ENCODE peak calls at places on chromosomes 11 and 22, in six cellular contexts. One of them, this sample, is unnamed. For H3K9me2, the result is how much of the 10 kb centered on the place peaks cover.

GRCh38 chr11:10900686-10901415 is 43.0 kb upstream of the ZBED5 start:
- DNase-seq in PC-3: peak
- DNase-seq in OCI-LY7: no peak
- DNase-seq in hepatocyte: no peak
- DNase-seq in GM23248: peak
- DNase-seq in GM23338: no peak
- DNase-seq in this sample: no peak

GRCh38 chr22:27785818-27786217 is 15.7 kb downstream of the MN1 start:
- DNase-seq in OCI-LY7: no peak
- DNase-seq in hepatocyte: no peak
- DNase-seq in PC-3: no peak
- DNase-seq in GM23338: no peak
- DNase-seq in GM23248: no peak
- DNase-seq in this sample: no peak

GRCh38 chr11:106875013-106875412 is 143.3 kb downstream of the GUCY1A2 start:
- DNase-seq in hepatocyte: no peak
- DNase-seq in PC-3: peak
- DNase-seq in OCI-LY7: no peak
- DNase-seq in GM23248: peak
- DNase-seq in GM23338: no peak
- DNase-seq in this sample: no peak

GRCh38 chr11:74626130-74626529 is 33.7 kb downstream of the POLD3 start:
- DNase-seq in hepatocyte: no peak
- DNase-seq in GM23248: no peak
- DNase-seq in PC-3: no peak
- DNase-seq in GM23338: no peak
- DNase-seq in OCI-LY7: no peak
- DNase-seq in this sample: no peak

GRCh38 chr22:37330200-37331033 is 48.1 kb downstream of the CYTH4 start:
- DNase-seq in OCI-LY7: peak
- DNase-seq in hepatocyte: peak
- DNase-seq in GM23248: peak
- DNase-seq in PC-3: peak
- DNase-seq in GM23338: peak
- DNase-seq in this sample: peak

GRCh38 chr11:112655386-112655785 is 305.8 kb upstream of the NCAM1 start:
- DNase-seq in GM23338: no peak
- DNase-seq in hepatocyte: peak
- DNase-seq in OCI-LY7: no peak
- DNase-seq in PC-3: no peak
- DNase-seq in GM23248: peak
- DNase-seq in this sample: no peak

GRCh38 chr11:112212710-112213109 is 13.5 kb upstream of the PTS start:
- DNase-seq in GM23338: no peak
- DNase-seq in GM23248: no peak
- DNase-seq in OCI-LY7: no peak
- DNase-seq in hepatocyte: peak
- DNase-seq in PC-3: peak
- DNase-seq in this sample: no peak

GRCh38 chr22:24076091-24076867 is 65.2 kb downstream of the CABIN1 start:
- DNase-seq in PC-3: peak
- DNase-seq in GM23338: no peak
- DNase-seq in GM23248: peak
- DNase-seq in hepatocyte: no peak
- DNase-seq in OCI-LY7: no peak
- DNase-seq in this sample: no peak

GRCh38 chr11:123833095-123833494 is 26.9 kb upstream of the OR6M1 start:
- DNase-seq in GM23338: no peak
- DNase-seq in PC-3: peak
- DNase-seq in hepatocyte: no peak
- DNase-seq in OCI-LY7: no peak
- DNase-seq in GM23248: no peak
- DNase-seq in this sample: no peak

GRCh38 chr11:78654071-78654470 is 79.4 kb upstream of the NARS2 start:
- DNase-seq in OCI-LY7: no peak
- DNase-seq in PC-3: no peak
- DNase-seq in GM23248: no peak
- DNase-seq in GM23338: peak
- DNase-seq in hepatocyte: no peak
- DNase-seq in this sample: no peak

GRCh38 chr11:19723572-19724342 is 11.1 kb downstream of the NAV2 start:
- DNase-seq in OCI-LY7: no peak
- DNase-seq in hepatocyte: peak
- DNase-seq in GM23248: peak
- DNase-seq in PC-3: peak
- DNase-seq in GM23338: no peak
- DNase-seq in this sample: no peak

GRCh38 chr11:43582024-43582836 is 98.3 kb upstream of the HSD17B12 start:
- DNase-seq in GM23338: peak
- DNase-seq in OCI-LY7: no peak
- DNase-seq in GM23248: peak
- DNase-seq in hepatocyte: no peak
- DNase-seq in PC-3: no peak
- DNase-seq in this sample: no peak

GRCh38 chr11:43580735-43581369 is 99.7 kb upstream of the HSD17B12 start:
- DNase-seq in hepatocyte: no peak
- DNase-seq in OCI-LY7: no peak
- DNase-seq in PC-3: no peak
- DNase-seq in GM23338: peak
- DNase-seq in GM23248: peak
- DNase-seq in this sample: peak

GRCh38 chr11:43582837-43583462 is 97.6 kb upstream of the HSD17B12 start:
- DNase-seq in GM23248: peak
- DNase-seq in GM23338: peak
- DNase-seq in hepatocyte: no peak
- DNase-seq in OCI-LY7: no peak
- DNase-seq in PC-3: no peak
- DNase-seq in this sample: no peak

GRCh38 chr11:43579919-43580276 is 100.6 kb upstream of the HSD17B12 start:
- DNase-seq in OCI-LY7: no peak
- DNase-seq in hepatocyte: no peak
- DNase-seq in GM23338: peak
- DNase-seq in GM23248: no peak
- DNase-seq in PC-3: no peak
- DNase-seq in this sample: no peak

DNA sequence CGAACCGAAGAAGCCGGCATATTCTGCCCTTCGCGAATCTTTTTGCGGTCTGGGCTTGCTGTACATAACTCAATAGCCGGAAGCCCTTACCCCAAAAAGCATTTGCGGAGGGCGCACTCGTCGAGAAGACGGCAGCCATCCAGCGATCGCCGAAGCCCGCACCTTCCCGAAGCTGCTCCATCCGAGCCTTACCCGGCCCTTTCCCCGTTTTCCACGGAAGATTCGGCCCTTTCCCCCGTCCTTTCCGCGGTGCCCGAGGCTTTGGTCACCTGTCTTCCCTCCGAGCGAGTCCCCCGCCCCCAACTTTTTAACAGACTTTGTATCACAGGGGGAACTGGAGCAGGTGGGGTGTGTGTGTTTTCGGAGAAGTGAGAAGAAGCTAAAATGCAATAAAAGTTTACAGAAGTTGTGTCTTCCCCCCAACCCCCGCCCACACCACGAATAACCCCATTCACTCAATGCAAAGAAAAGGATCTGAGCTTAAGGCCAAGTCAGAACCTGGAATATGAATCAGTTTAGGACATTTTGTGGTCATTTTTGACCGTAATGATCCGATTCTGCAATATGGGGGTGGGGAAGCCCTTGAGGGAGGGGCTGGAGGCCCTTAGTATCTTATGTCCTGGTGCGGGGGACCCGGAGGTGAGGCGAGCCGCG is 99.0 kb upstream of the HSD17B12 start:
- DNase-seq in GM23338: no peak
- DNase-seq in GM23248: no peak
- DNase-seq in hepatocyte: no peak
- DNase-seq in OCI-LY7: no peak
- DNase-seq in PC-3: no peak
- DNase-seq in this sample: no peak
- H3K4me3 ChIP-seq in GM23338: peak
- H3K4me3 ChIP-seq in GM23248: peak
- H3K4me3 ChIP-seq in hepatocyte: no peak
- H3K4me3 ChIP-seq in OCI-LY7: no peak
- H3K4me3 ChIP-seq in PC-3: no peak
- H3K4me3 ChIP-seq in this sample: no peak

GRCh38 chr11:131851951-131852350 is 481.5 kb downstream of the NTM start:
- DNase-seq in GM23248: no peak
- DNase-seq in OCI-LY7: no peak
- DNase-seq in GM23338: no peak
- DNase-seq in hepatocyte: no peak
- DNase-seq in PC-3: no peak
- DNase-seq in this sample: no peak
- H3K9me2 ChIP-seq in GM23248: under half
- H3K9me2 ChIP-seq in OCI-LY7: under half
- H3K9me2 ChIP-seq in GM23338: under half
- H3K9me2 ChIP-seq in hepatocyte: under half
- H3K9me2 ChIP-seq in PC-3: under half
- H3K9me2 ChIP-seq in this sample: under half

GRCh38 chr11:14908214-14908880 is 16.3 kb upstream of the CYP2R1 start:
- DNase-seq in OCI-LY7: peak
- DNase-seq in GM23248: peak
- DNase-seq in GM23338: peak
- DNase-seq in PC-3: peak
- DNase-seq in hepatocyte: peak
- DNase-seq in this sample: peak
- H3K4me2 ChIP-seq in OCI-LY7: peak
- H3K4me2 ChIP-seq in GM23248: no peak
- H3K4me2 ChIP-seq in GM23338: no peak
- H3K4me2 ChIP-seq in PC-3: peak
- H3K4me2 ChIP-seq in hepatocyte: peak
- H3K4me2 ChIP-seq in this sample: no peak

GRCh38 chr11:119712459-119713360 is 16.3 kb downstream of the NECTIN1 start:
- DNase-seq in GM23248: no peak
- DNase-seq in hepatocyte: no peak
- DNase-seq in GM23338: no peak
- DNase-seq in OCI-LY7: no peak
- DNase-seq in PC-3: no peak
- DNase-seq in this sample: no peak
- H3K4me3 ChIP-seq in GM23248: no peak
- H3K4me3 ChIP-seq in hepatocyte: no peak
- H3K4me3 ChIP-seq in GM23338: no peak
- H3K4me3 ChIP-seq in OCI-LY7: no peak
- H3K4me3 ChIP-seq in PC-3: no peak
- H3K4me3 ChIP-seq in this sample: no peak

GRCh38 chr11:113839842-113840241 is 35.5 kb downstream of the USP28 start:
- DNase-seq in OCI-LY7: peak
- DNase-seq in GM23248: no peak
- DNase-seq in hepatocyte: no peak
- DNase-seq in PC-3: no peak
- DNase-seq in GM23338: no peak
- DNase-seq in this sample: no peak
- H3K9me2 ChIP-seq in OCI-LY7: under half
- H3K9me2 ChIP-seq in GM23248: under half
- H3K9me2 ChIP-seq in hepatocyte: under half
- H3K9me2 ChIP-seq in PC-3: under half
- H3K9me2 ChIP-seq in GM23338: under half
- H3K9me2 ChIP-seq in this sample: under half

GRCh38 chr11:128488471-128488870 is 98.9 kb downstream of the ETS1 start:
- DNase-seq in GM23338: no peak
- DNase-seq in OCI-LY7: no peak
- DNase-seq in PC-3: peak
- DNase-seq in hepatocyte: no peak
- DNase-seq in GM23248: peak
- DNase-seq in this sample: no peak
- H3K4me2 ChIP-seq in GM23338: no peak
- H3K4me2 ChIP-seq in OCI-LY7: no peak
- H3K4me2 ChIP-seq in PC-3: no peak
- H3K4me2 ChIP-seq in hepatocyte: no peak
- H3K4me2 ChIP-seq in GM23248: peak
- H3K4me2 ChIP-seq in this sample: no peak

This sample was measured in Karpas-422.